ENCODE peak calls at places on chromosomes 3 and 15, in ten cellular contexts. F is HCT116, C is heart left ventricle, Q is endothelial cell of umbilical vein, J is A549, M is body of pancreas, G is stomach, Z is GM12878, O is ovary, X is tibial nerve. I is an unnamed sample. For H3K4me1, the result is how much of the 10 kb centered on the place peaks cover.

GRCh38 chr3:185926445-185926844 is 11.4 kb downstream of the TRA2B start:
- DNase-seq in F (no peak), C (no peak), Q (no peak), J (no peak), M (no peak), G (no peak), Z (no peak), O (no peak), X (no peak), I (no peak)

GRCh38 chr15:87619161-87619960 is 637.2 kb downstream of the NTRK3 start:
- DNase-seq in F (no peak), C (no peak), Q (peak), J (peak), M (no peak), G (no peak), Z (no peak), O (no peak), X (no peak), I (no peak)

GRCh38 chr15:98134875-98135274 is 174.4 kb downstream of the ARRDC4 start:
- DNase-seq in F (no peak), C (no peak), Q (no peak), J (no peak), M (no peak), G (no peak), Z (no peak), O (no peak), X (peak), I (no peak)

GRCh38 chr3:171058058-171058457 is 31.5 kb upstream of the SLC2A2 start:
- DNase-seq in F (no peak), C (no peak), Q (no peak), J (no peak), M (no peak), G (no peak), Z (no peak), O (no peak), X (no peak), I (no peak)

GRCh38 chr3:164418426-164418825 is 659.9 kb downstream of the SI start:
- DNase-seq in F (no peak), C (no peak), Q (no peak), J (no peak), M (no peak), G (no peak), Z (no peak), O (no peak), X (no peak), I (no peak)

GRCh38 chr3:178406206-178406605 is 130.0 kb upstream of the KCNMB2 start:
- DNase-seq in F (no peak), C (no peak), Q (no peak), J (no peak), M (no peak), G (no peak), Z (no peak), O (no peak), X (no peak), I (no peak)

GRCh38 chr3:154378311-154378710 is 51.7 kb downstream of the GPR149 start:
- DNase-seq in F (no peak), C (no peak), Q (no peak), J (no peak), M (no peak), G (no peak), Z (no peak), O (no peak), X (no peak), I (no peak)

GRCh38 chr3:131485116-131485515 is 17.7 kb downstream of the MRPL3 start:
- DNase-seq in F (no peak), C (no peak), Q (no peak), J (no peak), M (no peak), G (no peak), Z (no peak), O (no peak), X (no peak), I (no peak)

GRCh38 chr3:133112666-133113065 is 74.5 kb downstream of the TMEM108 start:
- DNase-seq in F (no peak), C (no peak), Q (no peak), J (no peak), M (no peak), G (no peak), Z (no peak), O (no peak), X (no peak), I (no peak)

GRCh38 chr15:99450896-99451358 is 114.9 kb upstream of the MEF2A start:
- DNase-seq in F (no peak), C (peak), Q (peak), J (no peak), M (no peak), G (peak), Z (no peak), O (peak), X (peak), I (peak)

GRCh38 chr3:176937546-176937945 is 259.7 kb downstream of the TBL1XR1 start:
- DNase-seq in F (no peak), C (no peak), Q (no peak), J (no peak), M (no peak), G (no peak), Z (no peak), O (no peak), X (no peak), I (no peak)

GRCh38 chr3:108297636-108298035 is 1.3 kb downstream of the HHLA2 start:
- DNase-seq in F (no peak), C (peak), Q (no peak), J (no peak), M (peak), G (peak), Z (no peak), O (no peak), X (no peak), I (no peak)

GRCh38 chr15:68630205-68630555 is 51.4 kb downstream of the CORO2B start:
- DNase-seq in F (no peak), C (no peak), Q (no peak), J (no peak), M (no peak), G (no peak), Z (no peak), O (no peak), X (no peak), I (no peak)

GRCh38 chr3:143847787-143848631 is at the start of gene SLC9A9:
- DNase-seq in F (no peak), C (peak), Q (peak), J (no peak), M (no peak), G (peak), Z (peak), O (no peak), X (no peak), I (peak)

GRCh38 chr15:26214290-26214689 is 351.2 kb upstream of the ATP10A start:
- DNase-seq in F (no peak), C (no peak), Q (no peak), J (no peak), M (no peak), G (no peak), Z (no peak), O (no peak), X (no peak), I (no peak)

GRCh38 chr3:30481241-30481640 is 125.2 kb upstream of the TGFBR2 start:
- DNase-seq in F (no peak), C (no peak), Q (no peak), J (no peak), M (no peak), G (no peak), Z (no peak), O (no peak), X (no peak), I (no peak)

GRCh38 chr3:69671082-69671952 is 67.9 kb upstream of the MITF start:
- DNase-seq in F (peak), C (peak), Q (peak), J (peak), M (peak), G (no peak), Z (no peak), O (no peak), X (no peak), I (no peak)

GRCh38 chr3:37174532-37175126 is at the start of gene LRRFIP2:
- DNase-seq in F (no peak), C (no peak), Q (peak), J (no peak), M (no peak), G (no peak), Z (peak), O (no peak), X (no peak), I (no peak)

GRCh38 chr3:105119801-105120340 is 246.8 kb upstream of the ALCAM start:
- DNase-seq in F (no peak), C (no peak), Q (no peak), J (no peak), M (no peak), G (no peak), Z (no peak), O (no peak), X (no peak), I (no peak)

GRCh38 chr15:29671308-29671981 is 150.8 kb downstream of the TJP1 start:
- DNase-seq in F (no peak), C (no peak), Q (no peak), J (no peak), M (no peak), G (no peak), Z (no peak), O (no peak), X (no peak), I (no peak)

GRCh38 chr3:13480340-13481318 is 523 bp downstream of the HDAC11 start:
- DNase-seq in F (no peak), C (peak), Q (no peak), J (no peak), M (peak), G (no peak), Z (no peak), O (peak), X (no peak), I (no peak)

GRCh38 chr3:165919284-165919683 is 82.1 kb upstream of the BCHE start:
- DNase-seq in F (no peak), C (no peak), Q (no peak), J (no peak), M (no peak), G (no peak), Z (no peak), O (no peak), X (no peak), I (no peak)

GRCh38 chr3:147589016-147589415 is 179.9 kb downstream of the ZIC1 start:
- DNase-seq in F (no peak), C (no peak), Q (no peak), J (no peak), M (no peak), G (no peak), Z (no peak), O (no peak), X (no peak), I (no peak)

GRCh38 chr3:97297032-97297431 is 467.5 kb upstream of the ARL6 start:
- DNase-seq in F (no peak), C (no peak), Q (no peak), J (no peak), M (no peak), G (no peak), Z (no peak), O (no peak), X (no peak), I (no peak)

GRCh38 chr3:11271986-11272904 is at the start of gene ATG7:
- DNase-seq in F (peak), C (peak), Q (peak), J (peak), M (peak), G (peak), Z (peak), O (peak), X (peak), I (peak)
- TF ChIP-seq POLR2A in F (no peak), C (peak), Q (peak), J (peak), M (peak), G (peak), Z (peak), O (peak), X (peak), I (peak)

GRCh38 chr3:57688291-57688690 is 4.6 kb downstream of the DENND6A start:
- DNase-seq in F (no peak), C (no peak), Q (no peak), J (no peak), M (no peak), G (no peak), Z (no peak), O (no peak), X (no peak), I (no peak)

GRCh38 chr3:57680046-57680445 is 12.8 kb downstream of the DENND6A start:
- DNase-seq in F (no peak), C (no peak), Q (no peak), J (no peak), M (no peak), G (no peak), Z (no peak), O (no peak), X (no peak), I (no peak)

GRCh38 chr3:57681691-57682090 is 11.2 kb downstream of the DENND6A start:
- DNase-seq in F (no peak), C (no peak), Q (no peak), J (no peak), M (no peak), G (no peak), Z (no peak), O (no peak), X (no peak), I (no peak)

GRCh38 chr3:57682284-57682683 is 10.6 kb downstream of the DENND6A start:
- DNase-seq in F (no peak), C (no peak), Q (no peak), J (no peak), M (no peak), G (no peak), Z (no peak), O (no peak), X (no peak), I (no peak)

DNA sequence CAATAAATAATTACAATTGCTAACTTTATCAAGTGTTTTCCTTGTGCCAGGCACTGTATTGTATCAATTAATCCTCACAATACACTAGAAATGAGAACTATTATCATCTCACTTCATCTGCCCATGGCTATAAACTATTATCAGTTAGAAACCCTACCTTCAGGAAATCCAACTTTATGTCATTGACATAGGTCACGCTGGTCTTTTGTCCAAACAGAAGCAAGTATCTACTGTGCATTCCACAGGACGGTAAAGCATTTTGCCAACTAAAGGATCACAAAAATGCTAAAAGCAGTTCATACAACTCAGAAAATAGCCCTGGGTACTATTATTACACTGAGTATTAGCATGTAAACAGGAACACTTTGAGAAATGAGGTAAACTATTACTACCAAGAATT is 9.6 kb downstream of the DENND6A start:
- DNase-seq in F (no peak), C (no peak), Q (peak), J (no peak), M (no peak), G (no peak), Z (no peak), O (no peak), X (no peak), I (no peak)
- H3K4me1 ChIP-seq in F (under half), C (under half), Q (under half), J (under half), M (under half), G (under half), Z (under half), O (under half), X (under half), I (under half)

DNA sequence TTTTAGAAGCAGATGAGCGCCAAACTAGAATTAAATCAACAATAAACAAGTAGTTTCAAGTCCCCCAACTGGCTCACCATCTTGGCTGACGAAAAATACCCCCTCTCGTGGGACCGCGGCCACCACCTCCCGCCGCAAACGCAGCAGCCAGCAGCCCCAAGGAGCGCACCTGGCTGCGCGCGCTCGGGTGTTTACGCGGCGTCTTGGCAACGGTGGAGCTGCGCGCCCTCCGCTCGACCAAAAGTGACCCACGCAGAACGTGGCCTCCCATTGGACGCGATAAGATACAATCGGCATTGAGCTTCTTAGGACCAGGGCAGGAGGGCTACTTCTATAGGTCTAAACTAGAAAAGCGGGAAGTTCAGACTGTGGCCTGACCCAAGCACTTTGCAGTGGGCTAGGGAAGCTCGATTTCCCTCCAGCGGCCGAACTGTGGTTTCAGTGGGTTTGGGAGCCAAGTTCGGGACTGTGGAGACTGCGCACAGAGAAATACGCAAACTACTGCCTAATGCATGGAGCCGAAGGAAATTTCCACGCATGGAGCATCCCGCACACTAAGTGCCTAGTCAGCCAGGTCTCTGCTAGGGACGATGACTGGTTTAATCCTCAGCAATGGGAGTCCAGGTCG is at the start of gene MNS1:
- DNase-seq in F (peak), C (peak), Q (peak), J (peak), M (peak), G (peak), Z (peak), O (peak), X (peak), I (peak)
- TF ChIP-seq POLR2A in F (no peak), C (no peak), Q (no peak), J (peak), M (peak), G (no peak), Z (peak), O (no peak), X (no peak), I (no peak)

GRCh38 chr3:130459944-130460343 is 57.0 kb upstream of the COL6A6 start:
- DNase-seq in F (no peak), C (no peak), Q (no peak), J (no peak), M (no peak), G (no peak), Z (no peak), O (no peak), X (no peak), I (no peak)
- H3K4me1 ChIP-seq in F (under half), C (under half), Q (under half), J (under half), M (under half), G (under half), Z (under half), O (under half), X (under half), I (under half)

DNA sequence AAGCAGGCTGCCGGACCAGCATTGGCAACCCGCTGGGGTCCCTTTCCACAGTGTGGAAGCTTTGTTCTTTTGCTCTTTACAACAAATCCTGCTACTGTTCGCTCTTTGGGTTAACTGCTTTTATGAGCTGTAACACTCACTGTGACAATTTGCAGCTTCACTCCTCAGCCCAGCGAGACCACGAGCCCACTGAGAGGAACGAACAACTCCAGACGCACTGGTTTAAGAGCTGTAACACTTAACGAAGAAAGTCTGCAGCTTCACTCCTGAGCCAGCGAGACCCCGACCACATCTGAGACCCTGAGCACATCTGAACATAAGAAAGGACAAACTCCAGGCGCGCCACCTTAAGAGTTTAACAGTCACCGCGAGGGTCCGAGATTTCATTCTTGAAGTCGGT is 10.7 kb upstream of the CCR4 start:
- DNase-seq in F (no peak), C (no peak), Q (no peak), J (no peak), M (no peak), G (no peak), Z (no peak), O (no peak), X (no peak), I (no peak)
- TF ChIP-seq POLR2A in F (no peak), C (no peak), Q (no peak), J (no peak), M (no peak), G (no peak), Z (no peak), O (no peak), X (no peak), I (no peak)

GRCh38 chr3:129345971-129346370 is 67.3 kb downstream of the HMCES start:
- DNase-seq in F (no peak), C (no peak), Q (peak), J (no peak), M (no peak), G (no peak), Z (no peak), O (no peak), X (no peak), I (no peak)
- H3K4me1 ChIP-seq in F (under half), C (under half), Q (under half), J (under half), M (under half), G (under half), Z (under half), O (under half), X (under half), I (under half)

GRCh38 chr15:44663410-44664272 is at the start of gene SPG11:
- DNase-seq in F (peak), C (peak), Q (peak), J (peak), M (peak), G (peak), Z (peak), O (peak), X (peak), I (peak)
- TF ChIP-seq POLR2A in F (peak), C (peak), Q (peak), J (peak), M (peak), G (peak), Z (peak), O (peak), X (peak), I (peak)

GRCh38 chr3:194928831-194929594 is 243.3 kb downstream of the FAM43A start:
- DNase-seq in F (peak), C (peak), Q (no peak), J (peak), M (no peak), G (no peak), Z (no peak), O (no peak), X (no peak), I (no peak)

GRCh38 chr3:194930439-194931204 is 244.9 kb downstream of the FAM43A start:
- DNase-seq in F (no peak), C (peak), Q (peak), J (no peak), M (peak), G (no peak), Z (no peak), O (no peak), X (no peak), I (no peak)

GRCh38 chr3:194931366-194931765 is 245.7 kb downstream of the FAM43A start:
- DNase-seq in F (no peak), C (no peak), Q (no peak), J (no peak), M (no peak), G (no peak), Z (no peak), O (no peak), X (no peak), I (no peak)

GRCh38 chr3:194925614-194926013 is 239.9 kb downstream of the FAM43A start:
- DNase-seq in F (no peak), C (no peak), Q (no peak), J (no peak), M (no peak), G (no peak), Z (no peak), O (no peak), X (no peak), I (no peak)

DNA sequence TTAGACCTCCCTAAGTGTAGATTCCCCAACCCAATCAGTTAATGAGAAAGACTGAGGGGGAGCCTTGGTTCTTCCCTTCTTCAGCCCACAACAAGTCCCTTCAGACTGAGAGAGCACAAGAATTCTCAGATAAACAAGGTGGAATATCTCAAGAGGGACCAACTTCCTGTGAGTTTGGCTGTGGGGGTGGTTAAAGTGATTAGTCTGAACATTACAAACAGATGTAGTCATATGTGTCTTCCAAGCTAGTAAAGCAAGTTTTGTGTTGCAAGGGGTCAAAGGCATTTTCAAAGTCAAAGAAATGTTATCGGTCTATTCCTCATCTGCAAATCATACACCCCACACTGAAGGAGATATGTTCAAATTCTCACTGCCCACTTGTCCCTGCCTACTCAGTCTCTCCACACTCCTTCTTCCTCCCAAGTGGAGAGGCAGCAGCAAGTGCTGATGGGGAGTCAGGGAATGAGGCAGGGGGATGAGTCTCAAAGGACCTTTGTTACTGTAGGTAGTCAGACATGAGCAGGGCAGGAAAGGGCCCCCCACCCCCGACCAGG is 242.6 kb downstream of the FAM43A start:
- DNase-seq in F (no peak), C (no peak), Q (peak), J (no peak), M (no peak), G (no peak), Z (no peak), O (no peak), X (no peak), I (no peak)
- H3K4me1 ChIP-seq in F (under half), C (under half), Q (under half), J (under half), M (under half), G (under half), Z (under half), O (under half), X (under half), I (under half)

DNA sequence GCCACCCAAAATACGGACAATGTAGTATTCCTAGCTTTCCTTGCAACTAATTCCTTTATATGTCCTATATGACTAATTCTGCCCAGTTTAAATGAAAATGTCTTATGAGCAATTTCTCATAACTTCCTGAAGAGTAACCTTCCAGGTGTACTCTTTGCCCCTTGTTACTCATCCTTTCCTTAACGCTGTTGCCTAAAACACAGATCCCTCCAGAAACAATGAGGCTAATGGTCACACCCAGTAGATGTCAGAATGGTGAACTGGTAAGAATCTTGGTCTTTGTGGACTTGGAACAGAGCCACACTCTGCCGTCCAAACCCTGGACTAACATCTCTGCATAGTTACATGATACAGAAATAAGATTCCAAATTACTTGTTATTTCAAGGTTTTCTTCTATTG is 497.9 kb downstream of the IGSF11 start:
- DNase-seq in F (peak), C (no peak), Q (no peak), J (no peak), M (no peak), G (no peak), Z (no peak), O (no peak), X (no peak), I (no peak)
- TF ChIP-seq POLR2A in F (no peak), C (no peak), Q (no peak), J (no peak), M (no peak), G (no peak), Z (no peak), O (no peak), X (no peak), I (no peak)